ENCODE peak calls at places on chromosome 19, in four cellular contexts. One of them, this sample, is unnamed.
A peak's percentile ranks its signal among the peaks of the same experiment; 100 is the strongest.

GRCh38 chr19:30074741-30075460 is 132.9 kb downstream of the URI1 start:
- DNase-seq in activated CD4-positive, alpha-beta T cell treated with anti-CD3 and anti-CD28 coated beads for 24 hours: no peak
- DNase-seq in lower lobe of right lung: no peak
- DNase-seq in AG09309: no peak
- DNase-seq in this sample: no peak

GRCh38 chr19:18778826-18779354 is 12.2 kb downstream of the COMP start:
- DNase-seq in activated CD4-positive, alpha-beta T cell treated with anti-CD3 and anti-CD28 coated beads for 24 hours: no peak
- DNase-seq in lower lobe of right lung: no peak
- DNase-seq in AG09309: no peak
- DNase-seq in this sample: no peak

GRCh38 chr19:1555802-1556638 is 12.1 kb downstream of the MEX3D start:
- DNase-seq in activated CD4-positive, alpha-beta T cell treated with anti-CD3 and anti-CD28 coated beads for 24 hours: no peak
- DNase-seq in lower lobe of right lung: no peak
- DNase-seq in AG09309: no peak
- DNase-seq in this sample: no peak

GRCh38 chr19:20912973-20913372 is 10.1 kb upstream of the ZNF85 start:
- DNase-seq in activated CD4-positive, alpha-beta T cell treated with anti-CD3 and anti-CD28 coated beads for 24 hours: no peak
- DNase-seq in lower lobe of right lung: no peak
- DNase-seq in AG09309: no peak
- DNase-seq in this sample: no peak

GRCh38 chr19:56252699-56253422 is 19.7 kb upstream of the EDDM13 start:
- DNase-seq in activated CD4-positive, alpha-beta T cell treated with anti-CD3 and anti-CD28 coated beads for 24 hours: peak; percentile 59
- DNase-seq in lower lobe of right lung: peak; percentile 91
- DNase-seq in AG09309: peak; percentile 29
- DNase-seq in this sample: peak; percentile 52

GRCh38 chr19:45049073-45049736 is 10.4 kb downstream of the CLASRP start:
- DNase-seq in activated CD4-positive, alpha-beta T cell treated with anti-CD3 and anti-CD28 coated beads for 24 hours: no peak
- DNase-seq in lower lobe of right lung: no peak
- DNase-seq in AG09309: no peak
- DNase-seq in this sample: peak; percentile 77

GRCh38 chr19:55632463-55632834 is 8.1 kb upstream of the ZNF784 start:
- DNase-seq in activated CD4-positive, alpha-beta T cell treated with anti-CD3 and anti-CD28 coated beads for 24 hours: peak; percentile 93
- DNase-seq in lower lobe of right lung: peak; percentile 68
- DNase-seq in AG09309: peak; percentile 89
- DNase-seq in this sample: peak; percentile 91

GRCh38 chr19:57241181-57241580 is 749 bp downstream of the ZNF805 start:
- DNase-seq in activated CD4-positive, alpha-beta T cell treated with anti-CD3 and anti-CD28 coated beads for 24 hours: no peak
- DNase-seq in lower lobe of right lung: no peak
- DNase-seq in AG09309: no peak
- DNase-seq in this sample: no peak

GRCh38 chr19:46407891-46408426 is 5.4 kb downstream of the CCDC8 start:
- DNase-seq in activated CD4-positive, alpha-beta T cell treated with anti-CD3 and anti-CD28 coated beads for 24 hours: no peak
- DNase-seq in lower lobe of right lung: peak; percentile 13
- DNase-seq in AG09309: no peak
- DNase-seq in this sample: no peak

GRCh38 chr19:46391296-46392251 is 21.8 kb downstream of the CCDC8 start:
- DNase-seq in activated CD4-positive, alpha-beta T cell treated with anti-CD3 and anti-CD28 coated beads for 24 hours: no peak
- DNase-seq in lower lobe of right lung: peak; percentile 41
- DNase-seq in AG09309: no peak
- DNase-seq in this sample: no peak

GRCh38 chr19:32599736-32600157 is 18.8 kb downstream of the PDCD5 start:
- DNase-seq in activated CD4-positive, alpha-beta T cell treated with anti-CD3 and anti-CD28 coated beads for 24 hours: peak; percentile 53
- DNase-seq in lower lobe of right lung: no peak
- DNase-seq in AG09309: peak; percentile 24
- DNase-seq in this sample: peak; percentile 15

GRCh38 chr19:3544742-3545668 is 6.0 kb downstream of the TEKTIP1 start:
- DNase-seq in activated CD4-positive, alpha-beta T cell treated with anti-CD3 and anti-CD28 coated beads for 24 hours: peak; percentile 78
- DNase-seq in lower lobe of right lung: peak; percentile 84
- DNase-seq in AG09309: no peak
- DNase-seq in this sample: no peak

GRCh38 chr19:10335149-10336053 is 2.1 kb upstream of the RAVER1 start:
- DNase-seq in activated CD4-positive, alpha-beta T cell treated with anti-CD3 and anti-CD28 coated beads for 24 hours: no peak
- DNase-seq in lower lobe of right lung: no peak
- DNase-seq in AG09309: no peak
- DNase-seq in this sample: no peak

GRCh38 chr19:54724644-54725043 is 402 bp downstream of the KIR3DL3 start:
- DNase-seq in activated CD4-positive, alpha-beta T cell treated with anti-CD3 and anti-CD28 coated beads for 24 hours: no peak
- DNase-seq in lower lobe of right lung: no peak
- DNase-seq in AG09309: no peak
- DNase-seq in this sample: no peak

GRCh38 chr19:35756373-35757230 is at the start of gene HSPB6:
- DNase-seq in activated CD4-positive, alpha-beta T cell treated with anti-CD3 and anti-CD28 coated beads for 24 hours: no peak
- DNase-seq in lower lobe of right lung: peak; percentile 53
- DNase-seq in AG09309: no peak
- DNase-seq in this sample: no peak

GRCh38 chr19:40802300-40803169 is 3.5 kb downstream of the EGLN2 start:
- DNase-seq in activated CD4-positive, alpha-beta T cell treated with anti-CD3 and anti-CD28 coated beads for 24 hours: no peak
- DNase-seq in lower lobe of right lung: no peak
- DNase-seq in AG09309: no peak
- DNase-seq in this sample: no peak

GRCh38 chr19:45952691-45953505 is 20.8 kb downstream of the NOVA2 start:
- DNase-seq in activated CD4-positive, alpha-beta T cell treated with anti-CD3 and anti-CD28 coated beads for 24 hours: peak; percentile 22
- DNase-seq in lower lobe of right lung: no peak
- DNase-seq in AG09309: no peak
- DNase-seq in this sample: no peak

GRCh38 chr19:3699071-3699740 is 1.1 kb downstream of the PIP5K1C start:
- DNase-seq in activated CD4-positive, alpha-beta T cell treated with anti-CD3 and anti-CD28 coated beads for 24 hours: no peak
- DNase-seq in lower lobe of right lung: peak; percentile 74
- DNase-seq in AG09309: no peak
- DNase-seq in this sample: no peak

GRCh38 chr19:1139126-1139525 is 34.9 kb downstream of the SBNO2 start:
- DNase-seq in activated CD4-positive, alpha-beta T cell treated with anti-CD3 and anti-CD28 coated beads for 24 hours: no peak
- DNase-seq in lower lobe of right lung: no peak
- DNase-seq in AG09309: no peak
- DNase-seq in this sample: no peak

GRCh38 chr19:20186163-20186562 is 19.1 kb downstream of the ZNF486 start:
- DNase-seq in activated CD4-positive, alpha-beta T cell treated with anti-CD3 and anti-CD28 coated beads for 24 hours: no peak
- DNase-seq in lower lobe of right lung: no peak
- DNase-seq in AG09309: no peak
- DNase-seq in this sample: no peak

GRCh38 chr19:35716735-35716984 is 1.1 kb upstream of the KMT2B start:
- DNase-seq in activated CD4-positive, alpha-beta T cell treated with anti-CD3 and anti-CD28 coated beads for 24 hours: no peak
- DNase-seq in lower lobe of right lung: no peak
- DNase-seq in AG09309: no peak
- DNase-seq in this sample: no peak

GRCh38 chr19:34308381-34309367 is 54.3 kb downstream of the GARRE1 start:
- DNase-seq in activated CD4-positive, alpha-beta T cell treated with anti-CD3 and anti-CD28 coated beads for 24 hours: no peak
- DNase-seq in lower lobe of right lung: no peak
- DNase-seq in AG09309: no peak
- DNase-seq in this sample: no peak

GRCh38 chr19:17103177-17103576 is 27.6 kb downstream of the MYO9B start:
- DNase-seq in activated CD4-positive, alpha-beta T cell treated with anti-CD3 and anti-CD28 coated beads for 24 hours: no peak
- DNase-seq in lower lobe of right lung: no peak
- DNase-seq in AG09309: no peak
- DNase-seq in this sample: no peak

GRCh38 chr19:50663280-50663790 is 14.1 kb downstream of the C19orf81 start:
- DNase-seq in activated CD4-positive, alpha-beta T cell treated with anti-CD3 and anti-CD28 coated beads for 24 hours: no peak
- DNase-seq in lower lobe of right lung: no peak
- DNase-seq in AG09309: no peak
- DNase-seq in this sample: no peak

GRCh38 chr19:42051166-42052115 is 18.6 kb downstream of the GRIK5 start:
- DNase-seq in activated CD4-positive, alpha-beta T cell treated with anti-CD3 and anti-CD28 coated beads for 24 hours: no peak
- DNase-seq in lower lobe of right lung: no peak
- DNase-seq in AG09309: no peak
- DNase-seq in this sample: no peak

GRCh38 chr19:19661675-19662251 is 1.7 kb downstream of the ATP13A1 start:
- DNase-seq in activated CD4-positive, alpha-beta T cell treated with anti-CD3 and anti-CD28 coated beads for 24 hours: no peak
- DNase-seq in lower lobe of right lung: peak; percentile 48
- DNase-seq in AG09309: no peak
- DNase-seq in this sample: no peak

GRCh38 chr19:5504115-5504514 is 48.9 kb downstream of the ZNRF4 start:
- DNase-seq in activated CD4-positive, alpha-beta T cell treated with anti-CD3 and anti-CD28 coated beads for 24 hours: no peak
- DNase-seq in lower lobe of right lung: no peak
- DNase-seq in AG09309: no peak
- DNase-seq in this sample: no peak

GRCh38 chr19:18939922-18940775 is 868 bp downstream of the HOMER3 start:
- DNase-seq in activated CD4-positive, alpha-beta T cell treated with anti-CD3 and anti-CD28 coated beads for 24 hours: no peak
- DNase-seq in lower lobe of right lung: no peak
- DNase-seq in AG09309: no peak
- DNase-seq in this sample: no peak

GRCh38 chr19:7988307-7988706 is 17.1 kb downstream of the ELAVL1 start:
- DNase-seq in activated CD4-positive, alpha-beta T cell treated with anti-CD3 and anti-CD28 coated beads for 24 hours: no peak
- DNase-seq in lower lobe of right lung: no peak
- DNase-seq in AG09309: no peak
- DNase-seq in this sample: no peak

This sample was measured in LNCaP clone FGC.